ENCODE peak calls at places on chromosomes 4 and X, in six cellular contexts. E is ELF-1, H is sciatic nerve, O is hippocampal formation, P is retinal pigment epithelial cell, I is NCI-H2029. W is an unnamed sample.
A peak's percentile ranks its signal among the peaks of the same experiment; 100 is the strongest.

GRCh38 chr4:138835833-138836521 is 179.6 kb upstream of the NOCT start:
- DNase-seq in E (no peak), H (no peak), O (no peak), P (no peak), I (peak; percentile 28), W (no peak)

GRCh38 chrX:20159811-20160385 is 18.3 kb upstream of the EIF1AX start:
- DNase-seq in E (no peak), H (no peak), O (no peak), P (no peak), I (no peak), W (no peak)

GRCh38 chr4:24551492-24552330 is 32.6 kb downstream of the DHX15 start:
- DNase-seq in E (no peak), H (no peak), O (peak; percentile 63), P (no peak), I (no peak), W (no peak)

GRCh38 chr4:144582975-144583374 is 63.0 kb upstream of the HHIP start:
- DNase-seq in E (no peak), H (no peak), O (no peak), P (no peak), I (peak; percentile 47), W (no peak)

GRCh38 chr4:92305878-92306520 is 2.2 kb downstream of the GRID2 start:
- DNase-seq in E (no peak), H (no peak), O (peak; percentile 42), P (no peak), I (no peak), W (peak; percentile 38)

GRCh38 chr4:149296503-149296902 is 519.1 kb downstream of the IQCM start:
- DNase-seq in E (no peak), H (no peak), O (no peak), P (peak; percentile 43), I (no peak), W (peak; percentile 21)

GRCh38 chr4:118969359-118969758 is 80.7 kb downstream of the SYNPO2 start:
- DNase-seq in E (peak; percentile 10), H (peak; percentile 72), O (peak; percentile 42), P (no peak), I (peak; percentile 37), W (peak; percentile 62)

GRCh38 chr4:15149234-15149841 is 147.1 kb downstream of the CPEB2 start:
- DNase-seq in E (no peak), H (no peak), O (peak; percentile 75), P (no peak), I (no peak), W (no peak)

GRCh38 chr4:64022560-64022959 is 386.7 kb downstream of the TECRL start:
- DNase-seq in E (no peak), H (no peak), O (no peak), P (no peak), I (no peak), W (no peak)

GRCh38 chr4:6753103-6753560 is 29.4 kb upstream of the KIAA0232 start:
- DNase-seq in E (peak; percentile 58), H (no peak), O (no peak), P (no peak), I (no peak), W (no peak)

GRCh38 chr4:85149656-85150055 is 183.2 kb upstream of the WDFY3 start:
- DNase-seq in E (no peak), H (no peak), O (no peak), P (no peak), I (no peak), W (no peak)

GRCh38 chr4:57233391-57233790 is 123.2 kb upstream of the IGFBP7 start:
- DNase-seq in E (no peak), H (no peak), O (no peak), P (no peak), I (no peak), W (no peak)

GRCh38 chrX:16319929-16320328 is 152.6 kb downstream of the MAGEB17 start:
- DNase-seq in E (no peak), H (no peak), O (no peak), P (no peak), I (no peak), W (no peak)

GRCh38 chrX:39971760-39972159 is 126.0 kb downstream of the BCOR start:
- DNase-seq in E (no peak), H (no peak), O (no peak), P (no peak), I (no peak), W (no peak)

GRCh38 chr4:147160908-147161513 is 215.3 kb upstream of the TTC29 start:
- DNase-seq in E (peak; percentile 58), H (no peak), O (peak; percentile 56), P (no peak), I (no peak), W (peak; percentile 67)